ENCODE peak calls at places on chromosomes 7 and 10, in five cellular contexts. Z is H54, J is K562, F is GM12892, V is adrenal gland. M is an unnamed sample.

GRCh38 chr10:13485623-13486022 is 43.2 kb downstream of the BEND7 start:
- DNase-seq in Z (no peak), J (peak), F (no peak), V (no peak), M (no peak)

GRCh38 chr10:125283191-125283590 is 122.8 kb upstream of the CTBP2 start:
- DNase-seq in V (no peak), J (no peak), Z (no peak), F (no peak), M (peak)

GRCh38 chr10:17782921-17783665 is 26.1 kb upstream of the MRC1 start:
- DNase-seq in F (no peak), V (no peak), J (no peak), Z (peak), M (no peak)

GRCh38 chr7:130955560-130955919 is 221.5 kb upstream of the KLF14 start:
- DNase-seq in F (no peak), J (no peak), V (no peak), Z (no peak), M (no peak)

GRCh38 chr10:101558671-101559595 is 29.1 kb downstream of the POLL start:
- DNase-seq in V (peak), F (no peak), J (no peak), Z (no peak), M (no peak)

GRCh38 chr7:49174396-49174795 is 250.0 kb downstream of the CDC14C start:
- DNase-seq in J (no peak), Z (no peak), V (no peak), F (no peak), M (no peak)

GRCh38 chr7:325811-326210 is 35.8 kb downstream of the FOXL3 start:
- DNase-seq in Z (no peak), F (no peak), J (no peak), V (no peak), M (no peak)

GRCh38 chr10:102242118-102242485 is 790 bp upstream of the PITX3 start:
- DNase-seq in V (no peak), F (no peak), Z (no peak), J (no peak), M (no peak)

GRCh38 chr7:132516042-132516840 is 60.0 kb downstream of the PLXNA4 start:
- DNase-seq in F (no peak), V (no peak), Z (peak), J (no peak), M (no peak)

GRCh38 chr7:4282434-4283223 is 399.5 kb upstream of the FOXK1 start:
- DNase-seq in J (no peak), V (no peak), F (no peak), Z (peak), M (no peak)

GRCh38 chr10:91190876-91191580 is 29.4 kb upstream of the PCGF5 start:
- DNase-seq in Z (no peak), J (no peak), F (no peak), V (no peak), M (no peak)

GRCh38 chr7:92705831-92706230 is 115.6 kb upstream of the FAM133B start:
- DNase-seq in Z (no peak), J (no peak), F (no peak), V (no peak), M (no peak)

GRCh38 chr7:50641442-50642405 is 76.5 kb upstream of the DDC start:
- DNase-seq in Z (no peak), F (no peak), V (no peak), J (no peak), M (peak)

GRCh38 chr10:116182426-116182825 is 90.6 kb downstream of the GFRA1 start:
- DNase-seq in V (no peak), Z (no peak), F (no peak), J (no peak), M (no peak)

GRCh38 chr7:155000795-155001194 is 2.1 kb downstream of the PAXIP1 start:
- DNase-seq in Z (no peak), J (no peak), F (no peak), V (no peak), M (peak)

GRCh38 chr7:148515237-148515636 is 75.3 kb upstream of the C7orf33 start:
- DNase-seq in Z (no peak), F (no peak), V (no peak), J (no peak), M (no peak)

GRCh38 chr10:21993360-21994001 is 10.0 kb downstream of the DNAJC1 start:
- DNase-seq in V (no peak), J (peak), F (no peak), Z (no peak), M (peak)

GRCh38 chr10:75592888-75593643 is 161.6 kb downstream of the LRMDA start:
- DNase-seq in F (no peak), V (no peak), J (no peak), Z (no peak), M (no peak)

GRCh38 chr10:108424656-108425055 is 1260.2 kb upstream of the SORCS1 start:
- DNase-seq in Z (no peak), J (no peak), F (no peak), V (no peak), M (no peak)

GRCh38 chr7:150801242-150801945 is 825 bp downstream of the TMEM176A start:
- DNase-seq in F (no peak), Z (no peak), V (no peak), J (no peak), M (no peak)

GRCh38 chr7:64691831-64692230 is 25.9 kb downstream of the ZNF107 start:
- DNase-seq in Z (no peak), J (no peak), F (no peak), V (no peak), M (no peak)

DNA sequence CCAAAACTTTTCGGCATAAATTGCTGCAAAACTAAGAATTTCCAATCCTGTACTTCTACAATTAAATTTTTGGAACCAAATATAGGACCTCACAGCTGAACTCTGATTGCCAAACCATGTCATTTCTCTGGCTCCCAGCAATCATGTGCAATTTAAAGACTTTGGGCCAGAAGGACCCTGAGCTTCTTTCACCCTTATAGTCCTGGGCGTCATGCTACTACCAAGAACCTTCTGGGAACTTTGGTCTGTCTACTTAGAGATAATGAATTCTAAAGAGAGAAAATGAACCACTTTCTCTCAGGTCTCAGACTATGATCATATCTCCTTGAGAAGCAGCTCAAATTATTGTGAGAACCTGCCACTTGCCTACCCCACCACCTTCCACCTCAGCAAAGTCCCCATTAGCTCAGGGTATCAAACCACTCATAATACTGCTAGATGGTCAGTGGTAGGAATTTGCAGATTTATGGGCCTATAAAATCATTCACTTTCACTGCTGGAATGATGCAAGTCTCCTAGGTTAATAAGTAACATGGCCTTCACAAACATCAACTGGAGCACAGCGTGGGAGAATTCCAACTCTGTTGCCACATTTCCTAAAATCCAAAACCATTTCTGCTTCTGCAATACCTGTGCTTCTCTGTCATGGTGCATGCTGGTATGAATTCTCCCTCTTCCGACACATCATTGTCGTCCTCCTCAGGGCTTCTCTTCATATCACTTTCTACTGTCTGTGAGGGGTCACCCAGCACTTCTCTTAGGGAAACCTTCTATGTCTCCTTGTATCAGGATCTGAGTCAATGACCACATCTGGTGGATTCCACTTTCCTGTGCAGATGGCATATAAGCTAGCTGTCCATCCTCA is 6.6 kb upstream of the WDR91 start:
- DNase-seq in Z (no peak), V (no peak), J (no peak), F (no peak), M (no peak)
- TF ChIP-seq POLR2A in Z (no peak), V (no peak), J (no peak), F (no peak), M (no peak)

DNA sequence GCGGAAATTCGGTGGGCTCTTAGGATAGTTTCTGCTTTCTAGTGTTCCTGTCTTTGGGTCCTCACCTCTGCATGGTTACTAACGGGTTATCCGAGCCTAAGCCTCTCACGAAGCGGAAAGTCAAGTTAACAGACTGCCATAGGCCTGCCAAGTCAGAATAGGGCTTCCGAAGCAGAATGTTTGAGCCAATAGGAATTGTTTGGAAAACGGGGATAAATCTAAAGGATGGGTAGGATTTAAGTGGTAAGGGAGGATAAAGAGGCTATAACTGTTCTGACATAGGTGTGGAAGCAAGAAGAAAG is 798 bp downstream of the TMEM254 start:
- DNase-seq in V (no peak), Z (no peak), F (no peak), J (no peak), M (no peak)
- TF ChIP-seq POLR2A in V (no peak), Z (no peak), F (no peak), J (no peak), M (no peak)

DNA sequence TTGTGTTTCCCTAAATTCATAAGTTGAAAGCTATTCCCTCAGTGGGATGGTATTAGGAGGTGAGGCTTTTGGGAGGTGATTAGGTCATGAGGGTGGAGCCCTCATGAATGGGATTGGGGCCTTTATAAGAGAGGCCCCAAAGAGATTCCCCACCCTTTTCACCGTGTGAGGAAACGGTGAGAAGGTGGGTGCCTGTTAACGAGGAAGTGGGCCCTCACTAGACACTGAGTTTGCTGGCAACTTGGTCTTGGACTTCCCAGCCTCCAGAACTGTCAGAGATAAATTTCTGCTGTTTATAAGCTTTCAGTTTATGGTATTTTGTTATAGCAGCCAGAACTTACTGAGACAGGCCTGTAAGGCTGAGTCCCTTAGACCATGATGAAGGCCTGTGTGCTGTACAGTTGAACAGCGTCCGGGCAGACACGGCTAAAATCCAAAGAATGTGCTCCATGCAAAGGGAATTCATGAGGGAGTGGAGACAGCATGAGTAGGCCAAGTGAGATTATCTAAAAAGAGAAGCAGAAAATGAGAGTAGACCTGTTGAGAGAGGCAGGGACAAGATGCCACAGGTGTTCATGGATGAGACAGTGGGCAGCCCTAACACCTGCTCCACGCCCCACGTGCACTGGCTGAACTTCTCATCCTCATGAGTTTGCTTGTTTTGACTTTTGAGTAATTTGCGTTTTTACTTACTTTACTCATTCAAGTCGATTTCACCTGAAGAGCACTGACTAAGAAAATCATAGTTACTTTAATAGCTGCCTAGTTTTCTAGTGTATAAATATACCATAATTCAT is 66.9 kb upstream of the SFMBT2 start:
- DNase-seq in J (no peak), V (no peak), Z (no peak), F (no peak), M (no peak)
- TF ChIP-seq POLR2A in J (no peak), V (no peak), Z (no peak), F (no peak), M (no peak)

GRCh38 chr7:31368620-31369019 is 28.1 kb upstream of the NEUROD6 start:
- DNase-seq in J (no peak), Z (no peak), V (no peak), F (no peak), M (no peak)

GRCh38 chr7:31371621-31372020 is 31.1 kb upstream of the NEUROD6 start:
- DNase-seq in F (no peak), V (no peak), Z (no peak), J (no peak), M (no peak)

GRCh38 chr7:31373337-31374289 is 33.1 kb upstream of the NEUROD6 start:
- DNase-seq in V (peak), J (peak), F (peak), Z (peak), M (peak)

GRCh38 chr7:31372538-31372937 is 32.0 kb upstream of the NEUROD6 start:
- DNase-seq in F (no peak), Z (no peak), V (no peak), J (no peak), M (no peak)

DNA sequence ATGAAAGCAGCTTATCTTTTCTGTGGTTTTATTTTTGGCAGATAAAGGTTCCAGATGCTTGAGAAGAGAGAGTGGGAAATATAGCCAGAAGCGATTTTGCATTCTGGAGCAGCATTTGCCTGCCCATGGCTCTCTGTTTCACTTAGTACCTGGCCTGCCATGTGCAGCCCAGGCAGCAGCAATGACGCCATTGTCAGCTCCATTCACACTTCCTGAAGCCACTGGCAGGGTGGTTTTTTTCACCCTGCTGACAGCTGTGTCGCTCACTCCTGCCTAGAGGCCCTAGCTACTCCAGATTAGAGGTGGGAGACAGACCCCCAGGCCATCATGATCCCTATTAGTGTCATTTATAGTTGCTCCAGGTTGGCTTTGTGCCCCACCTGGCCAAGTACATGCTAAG is 30.1 kb upstream of the NEUROD6 start:
- DNase-seq in J (no peak), Z (no peak), F (no peak), V (no peak), M (no peak)
- TF ChIP-seq POLR2A in J (no peak), Z (no peak), F (no peak), V (no peak), M (no peak)

GRCh38 chr10:11589738-11590137 is 21.7 kb downstream of the USP6NL start:
- DNase-seq in F (no peak), J (no peak), Z (no peak), V (no peak), M (no peak)

GRCh38 chr10:11586170-11586569 is 25.3 kb downstream of the USP6NL start:
- DNase-seq in V (no peak), J (no peak), F (no peak), Z (no peak), M (peak)

GRCh38 chr10:11593612-11594011 is 17.8 kb downstream of the USP6NL start:
- DNase-seq in Z (no peak), J (no peak), V (no peak), F (no peak), M (no peak)

GRCh38 chr10:11587860-11588259 is 23.6 kb downstream of the USP6NL start:
- DNase-seq in V (no peak), Z (no peak), F (no peak), J (no peak), M (no peak)

GRCh38 chr10:11588878-11589277 is 22.6 kb downstream of the USP6NL start:
- DNase-seq in Z (no peak), F (no peak), V (no peak), J (peak), M (no peak)
- TF ChIP-seq POLR2A in Z (no peak), F (no peak), V (no peak), J (no peak), M (no peak)

GRCh38 chr7:44761207-44762161 is 12.8 kb downstream of the ZMIZ2 start:
- DNase-seq in F (no peak), J (peak), Z (no peak), V (no peak), M (no peak)
- TF ChIP-seq POLR2A in F (no peak), J (peak), Z (no peak), V (no peak), M (no peak)

GRCh38 chr7:55534262-55534915 is 37.9 kb downstream of the VOPP1 start:
- DNase-seq in F (peak), V (no peak), J (no peak), Z (peak), M (peak)

GRCh38 chr7:55535637-55536016 is 36.7 kb downstream of the VOPP1 start:
- DNase-seq in F (no peak), J (no peak), V (no peak), Z (no peak), M (no peak)

GRCh38 chr7:55533729-55534080 is 38.6 kb downstream of the VOPP1 start:
- DNase-seq in J (no peak), V (no peak), F (no peak), Z (no peak), M (no peak)

GRCh38 chr7:55536619-55537457 is 35.5 kb downstream of the VOPP1 start:
- DNase-seq in J (no peak), F (no peak), Z (no peak), V (no peak), M (no peak)

DNA sequence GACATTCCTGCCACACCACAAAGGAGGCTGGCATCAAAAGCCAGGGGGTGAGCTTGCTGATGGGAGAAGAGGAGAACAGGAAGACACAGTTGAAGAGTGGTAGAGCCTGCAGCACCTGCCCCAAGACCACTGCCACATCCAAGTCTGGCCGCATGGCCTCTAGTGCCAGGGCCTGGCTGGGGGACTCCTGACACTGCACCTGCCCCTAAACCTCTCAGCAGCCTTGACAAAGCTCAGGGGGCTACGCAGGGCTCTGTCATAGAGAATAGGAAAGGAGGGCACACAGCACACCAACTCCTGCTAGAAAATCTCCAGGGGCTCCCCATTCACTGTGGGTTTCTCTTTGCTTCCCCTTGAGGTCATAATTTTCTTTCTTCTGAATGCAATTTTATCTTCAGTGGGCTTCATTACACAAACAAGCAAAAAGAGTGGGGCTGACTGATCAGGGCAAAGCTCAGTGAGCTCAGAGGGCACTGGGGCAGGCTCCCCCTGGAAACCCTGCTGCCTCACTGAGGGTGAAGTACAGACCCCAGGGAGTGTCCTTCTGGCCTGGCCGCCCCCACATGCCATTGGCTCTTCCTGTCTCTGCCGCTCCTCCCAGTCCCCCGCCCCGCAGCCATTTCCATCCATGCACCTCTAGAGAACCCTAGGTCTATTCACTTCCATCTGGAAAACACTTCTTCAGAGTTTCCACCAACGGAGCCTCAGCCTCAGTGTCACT is 37.2 kb downstream of the VOPP1 start:
- DNase-seq in Z (no peak), F (no peak), V (no peak), J (no peak), M (peak)
- TF ChIP-seq POLR2A in Z (no peak), F (peak), V (no peak), J (no peak), M (no peak)

GRCh38 chr10:72097448-72098300 is 9.3 kb upstream of the SPOCK2 start:
- DNase-seq in Z (peak), F (no peak), V (peak), J (peak), M (no peak)
- TF ChIP-seq POLR2A in Z (no peak), F (no peak), V (no peak), J (no peak), M (no peak)

GRCh38 chr10:4934391-4934987 is 28.7 kb upstream of the AKR1C1 start:
- DNase-seq in J (no peak), Z (no peak), V (no peak), F (no peak), M (no peak)

GRCh38 chr10:4926400-4926799 is 36.8 kb upstream of the AKR1C1 start:
- DNase-seq in F (no peak), J (no peak), Z (no peak), V (no peak), M (no peak)

GRCh38 chr10:4937346-4937745 is 25.9 kb upstream of the AKR1C1 start:
- DNase-seq in V (no peak), J (no peak), Z (no peak), F (no peak), M (no peak)

DNA sequence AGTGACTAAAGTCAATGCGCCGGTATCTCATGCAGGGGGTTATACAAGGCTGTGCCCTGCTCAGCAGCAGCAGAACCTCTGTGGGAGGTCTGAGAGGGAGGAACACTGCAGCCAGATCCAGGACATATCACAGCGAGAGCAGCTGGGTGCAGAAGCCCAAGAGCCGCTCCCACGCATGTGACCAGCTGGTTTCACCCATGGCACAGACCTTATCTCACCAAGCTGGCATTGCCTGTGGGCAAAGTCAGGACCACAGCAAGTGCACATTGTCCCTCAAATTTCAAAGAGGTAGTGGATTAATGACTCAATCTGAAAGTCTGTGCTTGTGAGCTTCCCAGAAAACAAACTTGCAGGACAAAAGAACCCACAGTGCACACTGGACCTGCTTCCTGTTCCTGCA is 31.6 kb upstream of the AKR1C1 start:
- DNase-seq in F (no peak), Z (no peak), V (no peak), J (no peak), M (peak)
- TF ChIP-seq POLR2A in F (no peak), Z (no peak), V (no peak), J (no peak), M (no peak)

GRCh38 chr7:98878365-98879197 is at the start of gene TRRAP:
- DNase-seq in J (peak), V (peak), F (peak), Z (peak), M (peak)
- TF ChIP-seq POLR2A in J (peak), V (no peak), F (peak), Z (peak), M (peak)

M was measured in NB4.